ENCODE peak calls at places on chromosomes 3 and 15, in four cellular contexts. E is activated T-helper 1 cell treated with anti-CD3 and anti-CD28 coated beads, Interleukin-2, amount 50 U/mL, for 16 hours; H is NCI-H1436; X is ACHN. V is an unnamed sample.

GRCh38 chr3:10788451-10788850 is 27.6 kb upstream of the SLC6A11 start:
- DNase-seq in H (no peak), E (no peak), X (no peak), V (no peak)

GRCh38 chr3:172061724-172062184 is 22.4 kb downstream of the FNDC3B start:
- DNase-seq in H (no peak), E (no peak), X (no peak), V (no peak)

GRCh38 chr3:131501949-131502348 is 822 bp downstream of the MRPL3 start:
- DNase-seq in X (peak; percentile 3), H (no peak), E (no peak), V (no peak)

GRCh38 chr3:107235923-107236315 is 141.3 kb upstream of the CCDC54 start:
- DNase-seq in E (no peak), X (peak; percentile 72), H (peak; percentile 83), V (peak; percentile 34)

GRCh38 chr3:127159547-127159946 is 33.4 kb upstream of the PRR23E start:
- DNase-seq in H (peak; percentile 61), X (no peak), E (no peak), V (no peak)

GRCh38 chr15:74173545-74174215 is at the start of gene ISLR:
- DNase-seq in E (no peak), X (no peak), H (no peak), V (no peak)

GRCh38 chr3:50255251-50255615 is 13.7 kb upstream of the SEMA3B start:
- DNase-seq in H (peak; percentile 64), E (no peak), X (no peak), V (no peak)

GRCh38 chr3:101865751-101866509 is 16.6 kb downstream of the NFKBIZ start:
- DNase-seq in H (no peak), X (peak; percentile 50), E (no peak), V (no peak)

GRCh38 chr15:33243869-33244268 is 49.4 kb upstream of the FMN1 start:
- DNase-seq in E (no peak), X (peak; percentile 36), H (no peak), V (no peak)

V was measured in AG04449.